ENCODE peak calls at places on chromosomes 12 and 14, in nine cellular contexts. Z, B, D, F, H, W, Y, C and K are unnamed samples.

GRCh38 chr12:55816876-55817351 is 610 bp downstream of the SARNP start:
- DNase-seq in H (no peak), B (no peak), Z (no peak), C (no peak), D (no peak), W (no peak), Y (no peak), F (no peak), K (no peak)

GRCh38 chr14:90627478-90627877 is 188.8 kb downstream of the TTC7B start:
- DNase-seq in F (no peak), B (no peak), W (no peak), C (no peak), D (no peak), Z (no peak), Y (no peak), H (no peak), K (no peak)

GRCh38 chr14:94975366-94975765 is 182.0 kb downstream of the DICER1 start:
- DNase-seq in D (no peak), H (no peak), B (no peak), Z (no peak), C (no peak), Y (no peak), W (no peak), F (no peak), K (no peak)

GRCh38 chr14:76977793-76978730 is 50.4 kb downstream of the IRF2BPL start:
- DNase-seq in H (no peak), B (peak), Z (peak), C (peak), D (peak), Y (no peak), W (peak), F (peak), K (no peak)

GRCh38 chr14:88069677-88070076 is 64.7 kb downstream of the GPR65 start:
- DNase-seq in D (no peak), W (no peak), H (no peak), Z (no peak), Y (no peak), B (no peak), F (no peak), C (no peak), K (no peak)

GRCh38 chr12:31896514-31897039 is 62.6 kb upstream of the RESF1 start:
- DNase-seq in D (peak), B (no peak), Z (peak), Y (no peak), H (no peak), F (peak), C (peak), W (peak), K (peak)

GRCh38 chr14:29805415-29806123 is 122.1 kb downstream of the PRKD1 start:
- DNase-seq in H (no peak), W (no peak), C (peak), F (peak), B (no peak), Y (no peak), D (peak), Z (peak), K (peak)

GRCh38 chr14:95548328-95548929 is 13.6 kb downstream of the GLRX5 start:
- DNase-seq in B (no peak), W (no peak), Y (no peak), C (no peak), F (no peak), Z (no peak), D (no peak), H (no peak), K (no peak)

GRCh38 chr12:131621701-131622421 is 89.0 kb upstream of the SFSWAP start:
- DNase-seq in W (no peak), Y (no peak), Z (no peak), B (no peak), D (no peak), F (no peak), C (peak), H (no peak), K (peak)

GRCh38 chr12:79927772-79928474 is 7.0 kb downstream of the PPP1R12A start:
- DNase-seq in C (no peak), Y (no peak), W (no peak), F (peak), B (no peak), D (peak), H (no peak), Z (peak), K (no peak)

GRCh38 chr14:51674294-51675002 is 22.7 kb downstream of the FRMD6 start:
- DNase-seq in B (no peak), D (peak), Y (no peak), C (peak), W (no peak), Z (no peak), F (no peak), H (no peak), K (peak)

GRCh38 chr12:6294533-6295186 is 15.8 kb upstream of the PLEKHG6 start:
- DNase-seq in W (no peak), F (no peak), Y (no peak), B (no peak), D (no peak), Z (peak), H (peak), C (peak), K (no peak)

GRCh38 chr14:89650077-89650978 is 233.3 kb upstream of the FOXN3 start:
- DNase-seq in Y (no peak), D (no peak), Z (no peak), F (peak), B (no peak), W (no peak), C (peak), H (no peak), K (no peak)

GRCh38 chr14:86798330-86798729 is 1194.7 kb downstream of the GALC start:
- DNase-seq in W (no peak), Y (no peak), B (no peak), C (no peak), Z (peak), H (no peak), F (no peak), D (no peak), K (no peak)

GRCh38 chr12:2944401-2945047 is 14.7 kb upstream of the TEAD4 start:
- DNase-seq in B (peak), W (peak), H (peak), F (peak), Y (peak), Z (peak), C (peak), D (peak), K (no peak)

GRCh38 chr14:91041450-91041849 is 19.0 kb downstream of the RPS6KA5 start:
- DNase-seq in F (no peak), D (no peak), H (no peak), Z (no peak), B (no peak), Y (no peak), C (no peak), W (no peak), K (no peak)

GRCh38 chr12:62763319-62763718 is 171.6 kb downstream of the PPM1H start:
- DNase-seq in C (no peak), W (no peak), F (no peak), Y (no peak), D (no peak), B (no peak), Z (no peak), H (no peak), K (no peak)

GRCh38 chr14:22184157-22185025 is 404.6 kb downstream of the DAD1 start:
- DNase-seq in Y (no peak), B (no peak), W (no peak), H (no peak), D (peak), Z (no peak), F (no peak), C (peak), K (no peak)

GRCh38 chr14:101350021-101350420 is 211.3 kb upstream of the DIO3 start:
- DNase-seq in B (no peak), C (no peak), F (no peak), H (no peak), W (no peak), Y (no peak), D (no peak), Z (no peak), K (no peak)

GRCh38 chr12:13164271-13164670 is 32.3 kb upstream of the EMP1 start:
- DNase-seq in H (no peak), F (no peak), C (no peak), Y (no peak), D (no peak), W (no peak), Z (no peak), B (no peak), K (no peak)

GRCh38 chr14:95310635-95311380 is 8.9 kb downstream of the CLMN start:
- DNase-seq in B (no peak), D (no peak), Y (no peak), C (no peak), F (no peak), Z (no peak), H (no peak), W (no peak), K (no peak)

GRCh38 chr14:44462372-44462771 is 44.7 kb downstream of the FSCB start:
- DNase-seq in H (peak), B (no peak), Y (no peak), F (no peak), C (no peak), W (no peak), D (no peak), Z (no peak), K (no peak)

GRCh38 chr12:30896461-30896860 is 30.1 kb upstream of the TSPAN11 start:
- DNase-seq in F (no peak), H (no peak), C (no peak), B (no peak), D (no peak), Z (peak), Y (no peak), W (no peak), K (no peak)

GRCh38 chr12:77845831-77846230 is 15.1 kb downstream of the NAV3 start:
- DNase-seq in Z (peak), H (no peak), D (peak), Y (no peak), F (no peak), B (no peak), C (peak), W (no peak), K (no peak)

GRCh38 chr12:105330283-105330937 is at the start of gene C12orf75:
- DNase-seq in F (peak), D (peak), Y (peak), H (peak), B (peak), C (peak), Z (peak), W (peak), K (no peak)

GRCh38 chr14:30638926-30639325 is 16.8 kb downstream of the SCFD1 start:
- DNase-seq in W (no peak), Y (no peak), H (no peak), Z (no peak), F (no peak), C (no peak), D (no peak), B (no peak), K (no peak)

GRCh38 chr14:89178802-89179201 is 238.2 kb downstream of the FOXN3 start:
- DNase-seq in B (no peak), D (no peak), Z (peak), F (no peak), C (no peak), W (no peak), H (no peak), Y (no peak), K (no peak)

GRCh38 chr12:100826323-100826722 is 31.7 kb downstream of the ANO4 start:
- DNase-seq in Z (peak), C (peak), D (peak), B (no peak), F (peak), W (no peak), Y (no peak), H (no peak), K (no peak)

GRCh38 chr12:85663631-85664030 is 172.6 kb downstream of the RASSF9 start:
- DNase-seq in F (no peak), C (no peak), W (no peak), D (no peak), H (no peak), Y (no peak), B (no peak), Z (no peak), K (no peak)